ENCODE peak calls at places on chromosome 13, in five cellular contexts. G is cardiac muscle cell, E is fibroblast of pulmonary artery, P is colonic mucosa, R is fibroblast of lung. F is an unnamed sample.

GRCh38 chr13:42279080-42279479 is 7.1 kb downstream of the AKAP11 start:
- DNase-seq in G (no peak), E (no peak), P (no peak), R (no peak), F (no peak)

GRCh38 chr13:59043016-59043415 is 1120.7 kb downstream of the DIAPH3 start:
- DNase-seq in G (no peak), E (no peak), P (no peak), R (no peak), F (no peak)

GRCh38 chr13:66210677-66211076 is 1019.5 kb downstream of the PCDH9 start:
- DNase-seq in G (peak), E (peak), P (no peak), R (peak), F (peak)

GRCh38 chr13:51125495-51126226 is 14.6 kb upstream of the C13orf42 start:
- DNase-seq in G (peak), E (peak), P (peak), R (peak), F (peak)

GRCh38 chr13:95929430-95929829 is 123.8 kb downstream of the UGGT2 start:
- DNase-seq in G (no peak), E (no peak), P (no peak), R (no peak), F (no peak)

GRCh38 chr13:38998739-38999138 is 8.1 kb upstream of the STOML3 start:
- DNase-seq in G (no peak), E (no peak), P (no peak), R (no peak), F (no peak)

GRCh38 chr13:74927823-74928222 is 554.1 kb downstream of the TBC1D4 start:
- DNase-seq in G (no peak), E (no peak), P (no peak), R (no peak), F (no peak)

GRCh38 chr13:110363009-110363408 is 55.9 kb downstream of the COL4A2 start:
- DNase-seq in G (no peak), E (no peak), P (no peak), R (no peak), F (no peak)

GRCh38 chr13:81017525-81018152 is 676.7 kb upstream of the SPRY2 start:
- DNase-seq in G (peak), E (peak), P (no peak), R (peak), F (peak)

GRCh38 chr13:113170503-113170902 is 12.1 kb downstream of the PROZ start:
- DNase-seq in G (no peak), E (no peak), P (no peak), R (no peak), F (no peak)

GRCh38 chr13:80504453-80504852 is 163.5 kb upstream of the SPRY2 start:
- DNase-seq in G (peak), E (peak), P (no peak), R (no peak), F (peak)

GRCh38 chr13:50531917-50532899 is 311.3 kb downstream of the DLEU7 start:
- DNase-seq in G (peak), E (peak), P (no peak), R (peak), F (no peak)

GRCh38 chr13:36526897-36527296 is 94.6 kb downstream of the CCNA1 start:
- DNase-seq in G (no peak), E (no peak), P (no peak), R (no peak), F (no peak)

GRCh38 chr13:78593652-78594494 is 9.5 kb downstream of the POU4F1 start:
- DNase-seq in G (no peak), E (no peak), P (no peak), R (no peak), F (no peak)

GRCh38 chr13:35760678-35761308 is 284.3 kb upstream of the MAB21L1 start:
- DNase-seq in G (no peak), E (no peak), P (no peak), R (no peak), F (no peak)

GRCh38 chr13:30422056-30422914 is at the start of gene UBE2L5:
- DNase-seq in G (peak), E (peak), P (peak), R (peak), F (no peak)

GRCh38 chr13:76048675-76049396 is 412.7 kb downstream of the LMO7 start:
- DNase-seq in G (peak), E (no peak), P (no peak), R (peak), F (peak)

GRCh38 chr13:26596458-26596857 is 39.0 kb downstream of the WASF3 start:
- DNase-seq in G (no peak), E (no peak), P (no peak), R (no peak), F (no peak)

GRCh38 chr13:41313659-41314197 is 2.7 kb downstream of the NAA16 start:
- DNase-seq in G (no peak), E (no peak), P (no peak), R (no peak), F (no peak)

GRCh38 chr13:27712421-27712820 is 79.9 kb upstream of the GSX1 start:
- DNase-seq in G (peak), E (peak), P (no peak), R (peak), F (no peak)

GRCh38 chr13:75779393-75779792 is 143.3 kb downstream of the LMO7 start:
- DNase-seq in G (no peak), E (no peak), P (no peak), R (no peak), F (no peak)

GRCh38 chr13:110964229-110965037 is 49.6 kb upstream of the ANKRD10 start:
- DNase-seq in G (no peak), E (no peak), P (no peak), R (no peak), F (no peak)

GRCh38 chr13:20151612-20152011 is 9.2 kb downstream of the GJA3 start:
- DNase-seq in G (no peak), E (no peak), P (no peak), R (no peak), F (no peak)

GRCh38 chr13:46726347-46726746 is 70.6 kb downstream of the ESD start:
- DNase-seq in G (no peak), E (no peak), P (no peak), R (no peak), F (no peak)

GRCh38 chr13:113532156-113532806 is 41.8 kb upstream of the DCUN1D2 start:
- DNase-seq in G (peak), E (peak), P (no peak), R (no peak), F (no peak)

GRCh38 chr13:97067342-97067895 is 73.1 kb upstream of the OXGR1 start:
- DNase-seq in G (peak), E (peak), P (no peak), R (peak), F (no peak)

DNA sequence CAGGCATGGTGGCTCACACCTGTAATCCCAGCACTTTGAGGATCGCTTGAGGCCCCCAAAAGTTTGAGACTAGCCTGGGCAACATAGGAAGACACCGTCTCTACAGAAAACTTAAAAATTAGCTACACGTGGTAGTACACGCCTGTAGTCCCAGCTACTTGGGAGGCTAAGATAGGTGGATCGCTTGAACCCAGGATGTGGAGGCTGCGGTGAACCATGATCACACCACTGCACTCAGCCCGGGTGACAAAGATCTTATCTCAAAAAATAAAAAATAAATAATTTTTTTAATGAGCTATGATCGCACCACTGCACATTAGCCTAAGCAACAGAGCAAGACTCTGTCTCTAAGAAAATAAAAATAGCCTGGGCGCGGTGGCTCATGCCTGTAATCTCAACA is 6.6 kb downstream of the RCBTB2 start:
- DNase-seq in G (no peak), E (no peak), P (no peak), R (no peak), F (no peak)
- H3K4me3 ChIP-seq in G (no peak), E (no peak), P (no peak), R (no peak), F (no peak)

GRCh38 chr13:48723168-48723567 is 69.4 kb downstream of the CYSLTR2 start:
- DNase-seq in G (no peak), E (no peak), P (no peak), R (no peak), F (no peak)
- H3K4me3 ChIP-seq in G (no peak), E (no peak), P (no peak), R (no peak), F (no peak)

DNA sequence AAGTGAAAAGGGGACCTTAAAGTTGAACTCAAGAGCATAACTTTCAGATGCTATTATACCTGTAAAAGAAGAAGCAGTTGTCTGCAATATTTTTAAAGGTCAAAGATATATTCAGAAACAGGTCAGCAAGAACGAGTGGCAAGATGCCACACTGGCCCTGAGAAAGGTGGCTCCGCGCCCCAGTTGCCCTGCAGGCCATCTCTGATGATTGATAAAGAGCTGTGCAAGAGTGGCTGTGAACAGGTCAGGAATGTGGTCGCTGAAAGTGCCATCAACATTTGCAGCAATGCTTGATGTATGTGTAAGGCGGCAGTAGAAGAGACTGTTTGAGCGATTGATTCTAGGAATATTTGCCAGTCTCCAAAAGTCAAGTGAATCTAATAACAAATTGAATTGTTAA is 664.2 kb upstream of the SLC10A2 start:
- DNase-seq in G (no peak), E (no peak), P (no peak), R (no peak), F (no peak)
- H3K4me3 ChIP-seq in G (no peak), E (no peak), P (no peak), R (no peak), F (no peak)

GRCh38 chr13:101661839-101662238 is 209.4 kb downstream of the ITGBL1 start:
- DNase-seq in G (no peak), E (no peak), P (no peak), R (no peak), F (no peak)
- H3K4me3 ChIP-seq in G (no peak), E (no peak), P (no peak), R (no peak), F (no peak)

F was measured in skeletal muscle cell.